ENCODE peak calls at places on chromosomes 2 and 18, in six cellular contexts. J is HFFc6, B is NCI-H1436, Q is HTR-8/SVneo, L is heart left ventricle, A is fibroblast of the aortic adventitia. N is an unnamed sample.

GRCh38 chr2:128169933-128170709 is 79.1 kb downstream of the UGGT1 start:
- DNase-seq in L (no peak), A (no peak), B (no peak), J (no peak), Q (no peak), N (no peak)

GRCh38 chr2:41414486-41415230 is 633.2 kb upstream of the PKDCC start:
- DNase-seq in A (peak; percentile 50), L (no peak), J (no peak), Q (peak; percentile 28), B (no peak), N (peak; percentile 9)

GRCh38 chr2:152254486-152254885 is 78.9 kb upstream of the STAM2 start:
- DNase-seq in J (no peak), B (no peak), L (no peak), A (no peak), Q (no peak), N (no peak)

GRCh38 chr2:176827269-176827668 is 385.3 kb upstream of the HNRNPA3 start:
- DNase-seq in B (no peak), J (no peak), L (no peak), Q (no peak), A (no peak), N (no peak)

GRCh38 chr2:28344756-28345291 is 47.8 kb upstream of the FOSL2 start:
- DNase-seq in B (no peak), Q (no peak), A (no peak), J (no peak), L (no peak), N (no peak)

GRCh38 chr2:217793566-217794132 is 209.1 kb downstream of the TNS1 start:
- DNase-seq in J (no peak), L (no peak), Q (no peak), A (no peak), B (no peak), N (no peak)

GRCh38 chr2:132645176-132645575 is 24.8 kb downstream of the LYPD1 start:
- DNase-seq in B (no peak), J (no peak), A (no peak), Q (no peak), L (no peak), N (no peak)

GRCh38 chr18:49368876-49369440 is 91.5 kb downstream of the DYM start:
- DNase-seq in L (no peak), A (peak; percentile 34), J (no peak), Q (no peak), B (no peak), N (peak; percentile 37)

GRCh38 chr2:220185766-220186165 is 558.3 kb downstream of the SLC4A3 start:
- DNase-seq in Q (no peak), A (no peak), L (no peak), J (no peak), B (no peak), N (no peak)

GRCh38 chr2:28539095-28539494 is 43.2 kb downstream of the PLB1 start:
- DNase-seq in B (no peak), Q (no peak), J (no peak), L (no peak), A (peak; percentile 84), N (no peak)

GRCh38 chr2:239498576-239498975 is 97.8 kb upstream of the HDAC4 start:
- DNase-seq in L (no peak), J (no peak), Q (no peak), A (no peak), B (no peak), N (no peak)

GRCh38 chr2:37612382-37612781 is 59.1 kb downstream of the CDC42EP3 start:
- DNase-seq in B (no peak), Q (no peak), L (no peak), J (no peak), A (no peak), N (no peak)

GRCh38 chr2:37148325-37148724 is 8.5 kb downstream of the EIF2AK2 start:
- DNase-seq in Q (no peak), B (no peak), L (no peak), J (no peak), A (no peak), N (no peak)

GRCh38 chr2:105553538-105554196 is 154.8 kb upstream of the FHL2 start:
- DNase-seq in L (no peak), B (no peak), J (peak; percentile 57), Q (peak; percentile 57), A (peak; percentile 47), N (no peak)

GRCh38 chr2:181105562-181105961 is 125.2 kb downstream of the UBE2E3 start:
- DNase-seq in L (no peak), Q (no peak), A (no peak), J (no peak), B (no peak), N (no peak)

N was measured in NCI-H1105 treated with DMSO at 0.1 percent for 48 hours.